ENCODE peak calls at places on chromosomes 1 and 21, in four cellular contexts. V is stimulated activated CD8-positive, alpha-beta memory T cell treated with anti-CD3 and anti-CD28 coated beads, Interleukin-15, amount 100 ng/mL, for 1 hour; H is mesenteric fat pad; B is nucleus accumbens. W is an unnamed sample.

GRCh38 chr1:160284220-160284781 is 632 bp downstream of the PEX19 start:
- DNase-seq in B (no peak), V (no peak), H (no peak), W (no peak)

GRCh38 chr1:168719306-168720111 is 9.5 kb downstream of the DPT start:
- DNase-seq in V (no peak), H (no peak), B (no peak), W (no peak)

GRCh38 chr1:99490031-99490430 is 155.9 kb upstream of the PALMD start:
- DNase-seq in V (no peak), B (no peak), H (no peak), W (no peak)

GRCh38 chr1:53328490-53329182 is 766 bp upstream of the LRP8 start:
- DNase-seq in H (peak; percentile 68), V (no peak), B (no peak), W (peak; percentile 13)

GRCh38 chr1:58618303-58618702 is 41.3 kb upstream of the TACSTD2 start:
- DNase-seq in V (no peak), H (no peak), B (no peak), W (no peak)

GRCh38 chr1:162250004-162250730 is 126.5 kb downstream of the SPATA46 start:
- DNase-seq in B (no peak), H (no peak), V (no peak), W (no peak)

GRCh38 chr21:31173881-31174555 is 135.7 kb upstream of the KRTAP19-8 start:
- DNase-seq in V (no peak), H (no peak), B (no peak), W (no peak)

GRCh38 chr1:234559152-234559916 is 50.6 kb downstream of the IRF2BP2 start:
- DNase-seq in B (no peak), H (no peak), V (no peak), W (no peak)

GRCh38 chr1:10057305-10057704 is 24.5 kb downstream of the UBE4B start:
- DNase-seq in B (no peak), H (no peak), V (no peak), W (no peak)

GRCh38 chr1:65255088-65256050 is 54.0 kb upstream of the DNAJC6 start:
- DNase-seq in H (no peak), V (no peak), B (peak; percentile 49), W (no peak)

GRCh38 chr1:186997877-186998276 is 169.1 kb downstream of the PLA2G4A start:
- DNase-seq in B (no peak), H (no peak), V (no peak), W (no peak)

GRCh38 chr1:12477936-12478611 is 139.9 kb downstream of the DHRS3 start:
- DNase-seq in B (no peak), H (peak; percentile 93), V (no peak), W (no peak)

GRCh38 chr1:107255469-107255868 is 114.6 kb downstream of the NTNG1 start:
- DNase-seq in B (no peak), V (no peak), H (no peak), W (no peak)

GRCh38 chr1:31476891-31477846 is 64.2 kb downstream of the SERINC2 start:
- DNase-seq in H (no peak), V (no peak), B (no peak), W (no peak)

GRCh38 chr1:217955723-217956122 is 324.6 kb downstream of the SPATA17 start:
- DNase-seq in B (no peak), V (no peak), H (no peak), W (no peak)